ENCODE peak calls at places on chromosomes 3 and 15, in eight cellular contexts. U is activated CD4-positive, alpha-beta T cell treated with anti-CD3 and anti-CD28 coated beads, Interleukin-2, amount 10 ng/mL, durations not matched to agents 7 days and 5 days; S is cerebellar cortex; N is EH; K is AG20443; I is testis; W is HCT116; V is spleen. L is an unnamed sample.

GRCh38 chr3:33128706-33129105 is 14.9 kb downstream of the CRTAP start:
- DNase-seq in U (no peak), S (no peak), N (peak), K (peak), I (no peak), W (no peak), V (no peak), L (no peak)

GRCh38 chr15:89885611-89886010 is 8.2 kb downstream of the AP3S2 start:
- DNase-seq in U (no peak), S (no peak), N (peak), K (no peak), I (no peak), W (no peak), V (no peak), L (no peak)

GRCh38 chr15:41512512-41513281 is 930 bp downstream of the LTK start:
- DNase-seq in U (peak), S (no peak), N (no peak), K (no peak), I (peak), W (no peak), V (peak), L (peak)

GRCh38 chr3:189842681-189843602 is 211.8 kb downstream of the TP63 start:
- DNase-seq in U (no peak), S (no peak), N (no peak), K (no peak), I (no peak), W (no peak), V (no peak), L (no peak)

GRCh38 chr3:120344349-120344748 is 4.8 kb downstream of the LRRC58 start:
- DNase-seq in U (peak), S (no peak), N (peak), K (no peak), I (no peak), W (no peak), V (no peak), L (no peak)

GRCh38 chr3:100765437-100765975 is 56.2 kb downstream of the TFG start:
- DNase-seq in U (no peak), S (no peak), N (no peak), K (no peak), I (no peak), W (no peak), V (no peak), L (no peak)

GRCh38 chr3:20049275-20049674 is 9.0 kb downstream of the KAT2B start:
- DNase-seq in U (no peak), S (no peak), N (no peak), K (no peak), I (no peak), W (no peak), V (no peak), L (no peak)

GRCh38 chr3:141426404-141427034 is 58.2 kb downstream of the ZBTB38 start:
- DNase-seq in U (no peak), S (peak), N (peak), K (peak), I (peak), W (no peak), V (no peak), L (peak)

GRCh38 chr3:151933224-151933858 is 59.9 kb downstream of the SUCNR1 start:
- DNase-seq in U (no peak), S (no peak), N (peak), K (peak), I (no peak), W (no peak), V (no peak), L (no peak)

GRCh38 chr3:95705786-95706418 is 1108.5 kb upstream of the EPHA6 start:
- DNase-seq in U (peak), S (no peak), N (no peak), K (no peak), I (no peak), W (no peak), V (no peak), L (no peak)

GRCh38 chr3:145313751-145314150 is 847.2 kb downstream of the PLOD2 start:
- DNase-seq in U (no peak), S (no peak), N (no peak), K (no peak), I (no peak), W (no peak), V (no peak), L (no peak)

GRCh38 chr3:160612386-160613115 is 47.2 kb upstream of the KPNA4 start:
- DNase-seq in U (no peak), S (no peak), N (no peak), K (no peak), I (no peak), W (no peak), V (no peak), L (no peak)

GRCh38 chr3:110261141-110261540 is 810.5 kb upstream of the NECTIN3 start:
- DNase-seq in U (no peak), S (no peak), N (peak), K (no peak), I (no peak), W (no peak), V (no peak), L (no peak)

GRCh38 chr3:170178631-170179030 is 2.9 kb downstream of the PHC3 start:
- DNase-seq in U (peak), S (no peak), N (no peak), K (no peak), I (no peak), W (no peak), V (no peak), L (no peak)

GRCh38 chr3:192514081-192514753 is 213.1 kb downstream of the FGF12 start:
- DNase-seq in U (no peak), S (no peak), N (no peak), K (peak), I (peak), W (no peak), V (peak), L (peak)

GRCh38 chr3:32155117-32155516 is 48.7 kb downstream of the GPD1L start:
- DNase-seq in U (no peak), S (no peak), N (no peak), K (no peak), I (no peak), W (no peak), V (no peak), L (no peak)

GRCh38 chr15:67178569-67179210 is 75.8 kb downstream of the AAGAB start:
- DNase-seq in U (no peak), S (no peak), N (peak), K (peak), I (no peak), W (no peak), V (no peak), L (no peak)

GRCh38 chr3:73503781-73504180 is 121.0 kb downstream of the PDZRN3 start:
- DNase-seq in U (no peak), S (no peak), N (no peak), K (no peak), I (no peak), W (no peak), V (no peak), L (no peak)

GRCh38 chr15:63856711-63857458 is 23.1 kb upstream of the HERC1 start:
- DNase-seq in U (no peak), S (no peak), N (peak), K (peak), I (no peak), W (no peak), V (no peak), L (no peak)

GRCh38 chr3:27487383-27487782 is 3.2 kb upstream of the SLC4A7 start:
- DNase-seq in U (no peak), S (no peak), N (no peak), K (no peak), I (no peak), W (no peak), V (no peak), L (no peak)

GRCh38 chr3:37494206-37494605 is 319.8 kb upstream of the LRRFIP2 start:
- DNase-seq in U (no peak), S (no peak), N (no peak), K (peak), I (no peak), W (no peak), V (peak), L (no peak)

GRCh38 chr3:32685604-32686185 is 707 bp downstream of the CNOT10 start:
- DNase-seq in U (no peak), S (no peak), N (no peak), K (no peak), I (no peak), W (no peak), V (no peak), L (peak)

GRCh38 chr3:14664170-14664569 is 10.8 kb upstream of the C3orf20 start:
- DNase-seq in U (no peak), S (no peak), N (no peak), K (no peak), I (no peak), W (no peak), V (no peak), L (no peak)

GRCh38 chr3:110420158-110420641 is 651.4 kb upstream of the NECTIN3 start:
- DNase-seq in U (no peak), S (no peak), N (peak), K (peak), I (no peak), W (peak), V (no peak), L (no peak)

GRCh38 chr15:25783607-25784131 is 79.5 kb downstream of the ATP10A start:
- DNase-seq in U (peak), S (peak), N (peak), K (peak), I (peak), W (no peak), V (no peak), L (no peak)

GRCh38 chr3:51675201-51675611 is 4.2 kb downstream of the TEX264 start:
- DNase-seq in U (no peak), S (no peak), N (peak), K (no peak), I (no peak), W (no peak), V (no peak), L (peak)

GRCh38 chr3:18656866-18657265 is 231.7 kb upstream of the SATB1 start:
- DNase-seq in U (no peak), S (no peak), N (no peak), K (no peak), I (no peak), W (no peak), V (no peak), L (no peak)

GRCh38 chr3:160331127-160331937 is 67.7 kb downstream of the IFT80 start:
- DNase-seq in U (no peak), S (no peak), N (peak), K (peak), I (no peak), W (peak), V (no peak), L (no peak)